ENCODE peak calls at places on chromosomes 1 and 21, in ten cellular contexts. V is AML-193; U is Calu3; E is stimulated activated CD8-positive, alpha-beta memory T cell treated with anti-CD3 and anti-CD28 coated beads, Interleukin-4, amount 100 ng/mL, for 4 hours; D is GM19239; O is iris pigment epithelial cell; J is effector memory CD8-positive, alpha-beta T cell; C is anterior cingulate cortex; Z is fibroblast of mammary gland; W is germinal center. G is an unnamed sample.

GRCh38 chr1:64744492-64745180 is at the start of gene RAVER2:
- DNase-seq in V (peak; percentile 48), U (peak; percentile 80), E (peak; percentile 40), D (peak; percentile 25), O (peak; percentile 63), J (peak; percentile 54), C (no peak), Z (peak; percentile 44), W (peak; percentile 54), G (peak; percentile 96)

GRCh38 chr1:186745531-186746146 is 65.4 kb upstream of the PTGS2 start:
- DNase-seq in V (no peak), U (no peak), E (no peak), D (no peak), O (no peak), J (no peak), C (no peak), Z (no peak), W (no peak), G (peak; percentile 5)

GRCh38 chr1:62530516-62531154 is 66.7 kb upstream of the ANGPTL3 start:
- DNase-seq in V (no peak), U (no peak), E (no peak), D (no peak), O (peak; percentile 60), J (no peak), C (no peak), Z (peak; percentile 9), W (no peak), G (peak; percentile 74)

GRCh38 chr1:236837115-236837514 is 42.0 kb downstream of the MTR start:
- DNase-seq in V (no peak), U (no peak), E (no peak), D (no peak), O (no peak), J (no peak), C (no peak), Z (no peak), W (no peak), G (no peak)

GRCh38 chr1:107767156-107767582 is 197.8 kb downstream of the VAV3 start:
- DNase-seq in V (no peak), U (no peak), E (no peak), D (no peak), O (no peak), J (no peak), C (no peak), Z (no peak), W (no peak), G (no peak)

GRCh38 chr21:28832715-28833061 is 160.0 kb downstream of the LTN1 start:
- DNase-seq in V (no peak), U (no peak), E (no peak), D (no peak), O (no peak), J (no peak), C (no peak), Z (no peak), W (no peak), G (no peak)

GRCh38 chr1:186033744-186034345 is 299.7 kb downstream of the HMCN1 start:
- DNase-seq in V (no peak), U (no peak), E (no peak), D (no peak), O (peak; percentile 30), J (no peak), C (no peak), Z (peak; percentile 20), W (no peak), G (peak; percentile 2)

GRCh38 chr1:8349961-8350360 is 32.0 kb downstream of the SLC45A1 start:
- DNase-seq in V (no peak), U (no peak), E (no peak), D (no peak), O (no peak), J (no peak), C (no peak), Z (peak; percentile 77), W (no peak), G (no peak)

GRCh38 chr1:84691139-84691783 is 1.0 kb upstream of the SSX2IP start:
- DNase-seq in V (no peak), U (no peak), E (no peak), D (no peak), O (no peak), J (no peak), C (no peak), Z (no peak), W (no peak), G (peak; percentile 51)

GRCh38 chr1:170698711-170699275 is 34.9 kb downstream of the PRRX1 start:
- DNase-seq in V (no peak), U (no peak), E (no peak), D (no peak), O (peak; percentile 63), J (no peak), C (no peak), Z (peak; percentile 88), W (no peak), G (peak; percentile 33)

GRCh38 chr1:181135462-181135781 is 46.9 kb downstream of the IER5 start:
- DNase-seq in V (no peak), U (no peak), E (no peak), D (no peak), O (peak; percentile 48), J (no peak), C (no peak), Z (peak; percentile 48), W (peak; percentile 47), G (no peak)

GRCh38 chr1:7703321-7704213 is 67.5 kb upstream of the VAMP3 start:
- DNase-seq in V (no peak), U (peak; percentile 25), E (no peak), D (no peak), O (no peak), J (peak; percentile 21), C (no peak), Z (no peak), W (peak; percentile 36), G (peak; percentile 76)

GRCh38 chr1:40650075-40650474 is 15.4 kb downstream of the RIMS3 start:
- DNase-seq in V (no peak), U (peak; percentile 23), E (no peak), D (no peak), O (no peak), J (no peak), C (no peak), Z (no peak), W (peak; percentile 31), G (no peak)

GRCh38 chr1:206470692-206471414 is 577 bp downstream of the IKBKE start:
- DNase-seq in V (peak; percentile 47), U (peak; percentile 16), E (no peak), D (no peak), O (peak; percentile 91), J (peak; percentile 22), C (no peak), Z (peak; percentile 84), W (peak; percentile 79), G (peak; percentile 80)

GRCh38 chr1:196049407-196049806 is 558.8 kb downstream of the KCNT2 start:
- DNase-seq in V (no peak), U (no peak), E (no peak), D (no peak), O (no peak), J (no peak), C (no peak), Z (no peak), W (no peak), G (no peak)

G was measured in left kidney.